ENCODE peak calls at places on chromosomes 13 and 19, in four cellular contexts. One of them, this sample, is unnamed.
A peak's percentile ranks its signal among the peaks of the same experiment; 100 is the strongest.

GRCh38 chr13:73168993-73169401 is 110.2 kb downstream of the KLF5 start:
- DNase-seq in mucosa of descending colon: no peak
- DNase-seq in brain microvascular endothelial cell: no peak
- DNase-seq in adrenal gland: no peak
- DNase-seq in this sample: no peak

GRCh38 chr13:30908416-30908980 is 2.4 kb downstream of the MEDAG start:
- DNase-seq in adrenal gland: no peak
- DNase-seq in brain microvascular endothelial cell: no peak
- DNase-seq in mucosa of descending colon: no peak
- DNase-seq in this sample: no peak

GRCh38 chr13:45194081-45194939 is 6.5 kb downstream of the KCTD4 start:
- DNase-seq in brain microvascular endothelial cell: peak; percentile 43
- DNase-seq in adrenal gland: peak; percentile 65
- DNase-seq in mucosa of descending colon: no peak
- DNase-seq in this sample: no peak

GRCh38 chr19:48543121-48543710 is 8.8 kb upstream of the SULT2B1 start:
- DNase-seq in mucosa of descending colon: no peak
- DNase-seq in adrenal gland: no peak
- DNase-seq in brain microvascular endothelial cell: peak; percentile 10
- DNase-seq in this sample: no peak

GRCh38 chr13:70622785-70623184 is 514.5 kb upstream of the KLHL1 start:
- DNase-seq in mucosa of descending colon: no peak
- DNase-seq in brain microvascular endothelial cell: no peak
- DNase-seq in adrenal gland: no peak
- DNase-seq in this sample: no peak

GRCh38 chr19:5002143-5002542 is 33.2 kb downstream of the KDM4B start:
- DNase-seq in mucosa of descending colon: no peak
- DNase-seq in brain microvascular endothelial cell: peak; percentile 61
- DNase-seq in adrenal gland: peak; percentile 78
- DNase-seq in this sample: no peak

GRCh38 chr13:66657165-66657895 is 572.8 kb downstream of the PCDH9 start:
- DNase-seq in brain microvascular endothelial cell: peak; percentile 99
- DNase-seq in mucosa of descending colon: peak; percentile 37
- DNase-seq in adrenal gland: peak; percentile 98
- DNase-seq in this sample: peak; percentile 93

GRCh38 chr19:17026706-17027427 is at the start of gene CPAMD8:
- DNase-seq in brain microvascular endothelial cell: no peak
- DNase-seq in adrenal gland: no peak
- DNase-seq in mucosa of descending colon: no peak
- DNase-seq in this sample: no peak

GRCh38 chr19:19205416-19206410 is 2.5 kb upstream of the NR2C2AP start:
- DNase-seq in mucosa of descending colon: no peak
- DNase-seq in adrenal gland: no peak
- DNase-seq in brain microvascular endothelial cell: no peak
- DNase-seq in this sample: no peak

GRCh38 chr13:106376411-106377112 is 158.9 kb downstream of the EFNB2 start:
- DNase-seq in mucosa of descending colon: no peak
- DNase-seq in brain microvascular endothelial cell: peak; percentile 98
- DNase-seq in adrenal gland: no peak
- DNase-seq in this sample: peak; percentile 84

GRCh38 chr19:30406220-30406944 is 34.2 kb downstream of the ZNF536 start:
- DNase-seq in adrenal gland: peak; percentile 72
- DNase-seq in brain microvascular endothelial cell: no peak
- DNase-seq in mucosa of descending colon: no peak
- DNase-seq in this sample: no peak

GRCh38 chr19:39731685-39732084 is 6.1 kb downstream of the CLC start:
- DNase-seq in adrenal gland: no peak
- DNase-seq in mucosa of descending colon: no peak
- DNase-seq in brain microvascular endothelial cell: no peak
- DNase-seq in this sample: no peak

GRCh38 chr19:56760842-56761241 is 79.7 kb downstream of the PEG3 start:
- DNase-seq in adrenal gland: no peak
- DNase-seq in brain microvascular endothelial cell: no peak
- DNase-seq in mucosa of descending colon: no peak
- DNase-seq in this sample: no peak

GRCh38 chr13:98798849-98799645 is 46.6 kb upstream of the SLC15A1 start:
- DNase-seq in brain microvascular endothelial cell: no peak
- DNase-seq in adrenal gland: peak; percentile 17
- DNase-seq in mucosa of descending colon: no peak
- DNase-seq in this sample: no peak

GRCh38 chr13:47826481-47826880 is 174.6 kb downstream of the SUCLA2 start:
- DNase-seq in mucosa of descending colon: no peak
- DNase-seq in brain microvascular endothelial cell: peak; percentile 73
- DNase-seq in adrenal gland: no peak
- DNase-seq in this sample: no peak

GRCh38 chr19:49806613-49806946 is 6.5 kb downstream of the FUZ start:
- DNase-seq in adrenal gland: no peak
- DNase-seq in mucosa of descending colon: no peak
- DNase-seq in brain microvascular endothelial cell: no peak
- DNase-seq in this sample: no peak

GRCh38 chr13:36813226-36813625 is 5.8 kb upstream of the RFXAP start:
- DNase-seq in mucosa of descending colon: no peak
- DNase-seq in adrenal gland: no peak
- DNase-seq in brain microvascular endothelial cell: no peak
- DNase-seq in this sample: no peak

GRCh38 chr19:44846455-44847143 is 502 bp downstream of the NECTIN2 start:
- DNase-seq in mucosa of descending colon: peak; percentile 68
- DNase-seq in adrenal gland: peak; percentile 81
- DNase-seq in brain microvascular endothelial cell: peak; percentile 16
- DNase-seq in this sample: no peak

GRCh38 chr13:83503424-83503823 is 378.9 kb downstream of the SLITRK1 start:
- DNase-seq in mucosa of descending colon: no peak
- DNase-seq in brain microvascular endothelial cell: peak; percentile 43
- DNase-seq in adrenal gland: no peak
- DNase-seq in this sample: no peak

GRCh38 chr13:36680918-36681317 is 7.1 kb downstream of the SERTM1 start:
- DNase-seq in adrenal gland: no peak
- DNase-seq in mucosa of descending colon: no peak
- DNase-seq in brain microvascular endothelial cell: no peak
- DNase-seq in this sample: no peak

GRCh38 chr19:43638214-43638990 is 1.2 kb downstream of the CADM4 start:
- DNase-seq in mucosa of descending colon: no peak
- DNase-seq in brain microvascular endothelial cell: no peak
- DNase-seq in adrenal gland: no peak
- DNase-seq in this sample: no peak

GRCh38 chr13:113863511-113864302 is at the start of gene GAS6:
- DNase-seq in adrenal gland: peak; percentile 69
- DNase-seq in brain microvascular endothelial cell: no peak
- DNase-seq in mucosa of descending colon: peak; percentile 77
- DNase-seq in this sample: no peak

GRCh38 chr19:6590458-6591319 is at the start of gene CD70:
- DNase-seq in brain microvascular endothelial cell: no peak
- DNase-seq in adrenal gland: no peak
- DNase-seq in mucosa of descending colon: peak; percentile 65
- DNase-seq in this sample: no peak

GRCh38 chr19:58021541-58022282 is 12.1 kb upstream of the ZSCAN1 start:
- DNase-seq in mucosa of descending colon: no peak
- DNase-seq in adrenal gland: peak; percentile 84
- DNase-seq in brain microvascular endothelial cell: peak; percentile 9
- DNase-seq in this sample: no peak

GRCh38 chr13:27573265-27573664 is 47.1 kb downstream of the LNX2 start:
- DNase-seq in brain microvascular endothelial cell: peak; percentile 65
- DNase-seq in mucosa of descending colon: no peak
- DNase-seq in adrenal gland: no peak
- DNase-seq in this sample: peak; percentile 12

GRCh38 chr13:59747529-59747928 is 416.2 kb downstream of the DIAPH3 start:
- DNase-seq in mucosa of descending colon: no peak
- DNase-seq in brain microvascular endothelial cell: no peak
- DNase-seq in adrenal gland: no peak
- DNase-seq in this sample: no peak

GRCh38 chr13:21124853-21125252 is 51.5 kb downstream of the SKA3 start:
- DNase-seq in mucosa of descending colon: no peak
- DNase-seq in brain microvascular endothelial cell: peak; percentile 10
- DNase-seq in adrenal gland: no peak
- DNase-seq in this sample: peak; percentile 84

GRCh38 chr13:93355094-93355493 is 128.5 kb downstream of the GPC6 start:
- DNase-seq in brain microvascular endothelial cell: no peak
- DNase-seq in mucosa of descending colon: no peak
- DNase-seq in adrenal gland: no peak
- DNase-seq in this sample: no peak

GRCh38 chr19:16355293-16356043 is 30.8 kb downstream of the KLF2 start:
- DNase-seq in brain microvascular endothelial cell: peak; percentile 57
- DNase-seq in mucosa of descending colon: peak; percentile 59
- DNase-seq in adrenal gland: no peak
- DNase-seq in this sample: no peak

DNA sequence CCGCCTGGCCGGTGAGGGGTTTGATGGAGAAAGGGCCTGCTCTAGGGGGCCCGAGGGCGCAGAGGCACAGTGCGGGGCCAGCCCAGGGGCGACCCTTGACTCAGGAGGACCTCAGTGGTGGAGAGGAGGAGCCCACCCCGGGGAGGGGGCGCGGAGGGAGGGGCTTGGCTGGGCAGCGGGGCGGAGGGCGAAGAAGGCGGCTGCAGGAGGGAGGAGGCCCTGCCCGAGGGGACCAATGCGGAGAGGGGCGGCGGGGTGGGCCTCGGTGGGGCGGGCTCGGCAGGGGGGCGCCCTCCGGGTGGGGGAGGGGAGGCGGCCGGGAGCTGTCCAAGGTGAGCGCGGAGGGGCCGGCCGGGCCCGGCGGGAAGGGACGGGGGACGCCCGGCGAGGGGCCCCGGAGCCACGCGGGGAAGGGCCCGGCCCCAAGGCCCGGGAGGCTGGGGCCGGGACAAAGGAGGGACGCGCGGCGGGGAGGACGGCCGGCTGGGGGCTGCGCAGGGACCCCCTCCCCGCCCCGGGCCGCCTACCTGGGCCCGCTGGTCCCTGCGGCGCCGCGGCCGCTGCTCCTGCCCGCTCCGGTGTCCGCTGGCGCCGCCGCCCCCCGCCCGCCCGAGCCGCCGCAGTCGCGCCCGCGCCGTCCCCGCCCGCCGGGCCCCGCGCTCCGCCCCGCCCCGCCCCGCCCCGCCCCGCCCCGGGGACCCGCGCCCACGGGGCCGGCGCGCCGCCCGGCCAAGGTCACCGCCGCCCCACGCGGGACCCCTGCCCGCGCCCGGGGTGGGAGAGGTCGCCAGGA is at the start of gene DIRAS1:
- DNase-seq in brain microvascular endothelial cell: no peak
- DNase-seq in adrenal gland: no peak
- DNase-seq in mucosa of descending colon: no peak
- DNase-seq in this sample: no peak
- H3K4me3 ChIP-seq in brain microvascular endothelial cell: peak within 1 kb of the TSS; percentile 15
- H3K4me3 ChIP-seq in adrenal gland: no peak within 1 kb of the TSS
- H3K4me3 ChIP-seq in mucosa of descending colon: no peak within 1 kb of the TSS
- H3K4me3 ChIP-seq in this sample: peak within 1 kb of the TSS; percentile 31

GRCh38 chr19:35004517-35005255 is 4.6 kb downstream of the GRAMD1A start:
- DNase-seq in brain microvascular endothelial cell: no peak
- DNase-seq in adrenal gland: no peak
- DNase-seq in mucosa of descending colon: no peak
- DNase-seq in this sample: no peak
- H3K36me3 ChIP-seq in brain microvascular endothelial cell: peaks cover 10% of the 10 kb centered on the region
- H3K36me3 ChIP-seq in adrenal gland: no peaks in the 10 kb centered on the region
- H3K36me3 ChIP-seq in mucosa of descending colon: no peaks in the 10 kb centered on the region
- H3K36me3 ChIP-seq in this sample: peaks cover 2% of the 10 kb centered on the region

GRCh38 chr19:12247644-12248222 is 47.0 kb downstream of the ZNF44 start:
- DNase-seq in adrenal gland: no peak
- DNase-seq in brain microvascular endothelial cell: no peak
- DNase-seq in mucosa of descending colon: no peak
- DNase-seq in this sample: no peak

GRCh38 chr19:12244370-12244769 is 50.3 kb downstream of the ZNF44 start:
- DNase-seq in mucosa of descending colon: no peak
- DNase-seq in brain microvascular endothelial cell: no peak
- DNase-seq in adrenal gland: no peak
- DNase-seq in this sample: no peak
- TF ChIP-seq CTCF in mucosa of descending colon: no peak
- TF ChIP-seq CTCF in brain microvascular endothelial cell: no peak
- TF ChIP-seq CTCF in adrenal gland: no peak
- TF ChIP-seq CTCF in this sample: no peak

DNA sequence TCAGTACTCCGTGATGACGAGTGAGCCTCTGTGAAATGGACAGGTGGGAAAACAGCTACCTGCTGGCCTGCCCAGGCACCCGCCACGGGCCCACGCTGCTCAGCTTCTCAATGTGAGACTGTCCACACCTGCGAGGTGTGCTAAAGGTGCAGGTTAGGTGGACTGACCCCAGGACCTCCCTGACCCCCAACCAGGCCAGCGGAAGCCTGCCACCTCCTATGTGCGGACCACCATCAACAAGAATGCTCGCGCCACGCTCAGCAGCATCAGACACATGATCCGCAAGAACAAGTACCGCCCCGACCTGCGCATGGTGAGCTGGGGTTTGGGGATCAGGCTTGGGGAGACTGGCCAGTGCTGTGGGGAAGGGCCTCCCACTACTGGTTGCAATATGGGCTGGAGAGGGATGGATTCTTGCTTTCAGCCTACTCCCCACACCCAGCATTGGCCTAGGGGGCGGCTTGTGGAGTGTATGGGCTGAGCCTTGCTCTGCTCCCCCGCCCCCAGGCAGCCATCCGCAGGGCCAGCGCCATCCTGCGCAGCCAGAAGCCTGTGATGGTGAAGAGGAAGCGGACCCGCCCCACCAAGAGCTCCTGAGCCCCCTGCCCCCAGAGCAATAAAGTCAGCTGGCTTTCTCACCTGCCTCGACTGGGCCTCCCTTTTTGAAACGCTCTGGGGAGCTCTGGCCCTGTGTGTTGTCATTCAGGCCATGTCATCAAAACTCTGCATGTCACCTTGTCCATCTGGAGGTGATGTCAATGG is 2.2 kb downstream of the RPL28 start:
- DNase-seq in adrenal gland: no peak
- DNase-seq in mucosa of descending colon: no peak
- DNase-seq in brain microvascular endothelial cell: no peak
- DNase-seq in this sample: no peak
- H3K4me3 ChIP-seq in adrenal gland: no peak overlapping the region
- H3K4me3 ChIP-seq in mucosa of descending colon: no peak overlapping the region
- H3K4me3 ChIP-seq in brain microvascular endothelial cell: peak overlapping the region; percentile 99
- H3K4me3 ChIP-seq in this sample: peak overlapping the region; percentile 82

GRCh38 chr19:14394167-14394566 is 12.9 kb downstream of the ADGRE5 start:
- DNase-seq in adrenal gland: no peak
- DNase-seq in brain microvascular endothelial cell: no peak
- DNase-seq in mucosa of descending colon: no peak
- DNase-seq in this sample: no peak
- H3K36me3 ChIP-seq in adrenal gland: no peaks in the 10 kb centered on the region
- H3K36me3 ChIP-seq in brain microvascular endothelial cell: peaks cover 46% of the 10 kb centered on the region
- H3K36me3 ChIP-seq in mucosa of descending colon: peaks cover 24% of the 10 kb centered on the region
- H3K36me3 ChIP-seq in this sample: no peaks in the 10 kb centered on the region

DNA sequence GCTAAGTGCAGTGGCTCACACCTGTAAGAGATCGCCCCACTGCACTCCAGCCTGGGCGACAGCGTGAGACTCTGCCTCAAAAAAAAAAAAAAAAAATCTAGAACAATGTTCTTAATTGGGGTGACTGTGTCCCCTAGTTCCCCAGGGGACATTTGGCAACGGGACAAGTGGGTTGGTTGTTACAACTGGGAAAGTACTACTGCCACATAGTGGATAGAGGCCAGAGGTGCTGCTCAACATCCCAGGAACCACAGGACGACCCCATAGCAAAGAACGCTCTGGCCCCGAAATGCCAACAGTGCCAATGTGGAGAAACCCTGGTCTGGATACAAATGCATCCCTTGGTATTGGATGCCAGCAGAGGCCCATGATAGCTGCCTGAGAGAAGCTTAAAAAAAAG is 11.8 kb downstream of the NLRP12 start:
- DNase-seq in mucosa of descending colon: no peak
- DNase-seq in adrenal gland: no peak
- DNase-seq in brain microvascular endothelial cell: no peak
- DNase-seq in this sample: no peak
- TF ChIP-seq CTCF in mucosa of descending colon: no peak
- TF ChIP-seq CTCF in adrenal gland: no peak
- TF ChIP-seq CTCF in brain microvascular endothelial cell: peak; percentile 45
- TF ChIP-seq CTCF in this sample: no peak

This sample was measured in kidney epithelial cell.